ENCODE peak calls at places on chromosomes 4 and X, in seven cellular contexts. L is RWPE1, N is islet precursor cell, P is GM23248, Q is Kasumi-1, E is HuH-7, Z is T-helper 1 cell. V is an unnamed sample.

GRCh38 chr4:155696226-155696625 is 29.6 kb downstream of the GUCY1A1 start:
- DNase-seq in L (no peak), N (no peak), P (no peak), Q (no peak), E (no peak), Z (no peak), V (no peak)

GRCh38 chrX:152204919-152205318 is 66.5 kb upstream of the MAGEA10 start:
- DNase-seq in L (no peak), N (no peak), P (no peak), Q (no peak), E (no peak), Z (no peak), V (no peak)

GRCh38 chrX:140733766-140734342 is 24.3 kb downstream of the LINC00632 start:
- DNase-seq in L (peak; percentile 20), N (no peak), P (peak; percentile 62), Q (peak; percentile 47), E (peak; percentile 19), Z (no peak), V (no peak)

GRCh38 chr4:142817442-142817841 is 28.7 kb downstream of the INPP4B start:
- DNase-seq in L (peak; percentile 56), N (peak; percentile 74), P (peak; percentile 95), Q (peak; percentile 77), E (no peak), Z (no peak), V (peak; percentile 78)

GRCh38 chrX:21683910-21684309 is 25.8 kb upstream of the KLHL34 start:
- DNase-seq in L (no peak), N (no peak), P (peak; percentile 69), Q (no peak), E (no peak), Z (no peak), V (no peak)

GRCh38 chr4:26757751-26758150 is 102.9 kb upstream of the STIM2 start:
- DNase-seq in L (no peak), N (no peak), P (no peak), Q (no peak), E (no peak), Z (no peak), V (no peak)

GRCh38 chrX:19761554-19762295 is 125.7 kb downstream of the SH3KBP1 start:
- DNase-seq in L (no peak), N (no peak), P (no peak), Q (no peak), E (no peak), Z (no peak), V (no peak)

GRCh38 chr4:128455076-128455345 is 167.4 kb upstream of the PGRMC2 start:
- DNase-seq in L (no peak), N (no peak), P (no peak), Q (no peak), E (no peak), Z (no peak), V (no peak)

GRCh38 chr4:182875471-182875870 is 41.7 kb downstream of the DCTD start:
- DNase-seq in L (no peak), N (peak; percentile 21), P (no peak), Q (no peak), E (no peak), Z (no peak), V (no peak)

GRCh38 chrX:108165349-108166111 is 74.0 kb downstream of the ATG4A start:
- DNase-seq in L (peak; percentile 2), N (peak; percentile 70), P (peak; percentile 56), Q (peak; percentile 16), E (peak; percentile 34), Z (no peak), V (no peak)

GRCh38 chr4:119628281-119629141 is at the start of gene PDE5A:
- DNase-seq in L (peak; percentile 78), N (peak; percentile 98), P (peak; percentile 90), Q (peak; percentile 74), E (peak; percentile 63), Z (peak; percentile 64), V (no peak)

GRCh38 chr4:13430834-13431568 is 53.1 kb downstream of the RAB28 start:
- DNase-seq in L (no peak), N (no peak), P (no peak), Q (peak; percentile 15), E (peak; percentile 23), Z (no peak), V (no peak)

GRCh38 chr4:106707776-106708603 is 328.1 kb downstream of the DKK2 start:
- DNase-seq in L (no peak), N (no peak), P (peak; percentile 81), Q (peak; percentile 77), E (no peak), Z (no peak), V (no peak)

GRCh38 chr4:1233641-1234277 is 15.2 kb downstream of the CTBP1 start:
- DNase-seq in L (no peak), N (no peak), P (peak; percentile 23), Q (no peak), E (no peak), Z (no peak), V (no peak)

GRCh38 chrX:96770315-96770714 is 85.7 kb downstream of the DIAPH2 start:
- DNase-seq in L (peak; percentile 1), N (no peak), P (peak; percentile 45), Q (peak; percentile 37), E (peak; percentile 12), Z (no peak), V (no peak)

GRCh38 chr4:82688091-82688815 is 110.3 kb downstream of the SCD5 start:
- DNase-seq in L (no peak), N (no peak), P (no peak), Q (no peak), E (no peak), Z (no peak), V (no peak)

GRCh38 chr4:124025423-124025822 is 628.8 kb downstream of the SPRY1 start:
- DNase-seq in L (no peak), N (no peak), P (no peak), Q (no peak), E (no peak), Z (no peak), V (no peak)

GRCh38 chr4:78599931-78600375 is 48.4 kb downstream of the ANXA3 start:
- DNase-seq in L (no peak), N (no peak), P (no peak), Q (no peak), E (no peak), Z (no peak), V (no peak)

GRCh38 chr4:68079918-68080317 is 49.8 kb downstream of the TMPRSS11F start:
- DNase-seq in L (peak; percentile 13), N (no peak), P (no peak), Q (no peak), E (no peak), Z (no peak), V (no peak)

GRCh38 chrX:104137496-104137895 is 19.3 kb downstream of the SLC25A53 start:
- DNase-seq in L (no peak), N (no peak), P (peak; percentile 30), Q (no peak), E (no peak), Z (no peak), V (no peak)

GRCh38 chr4:168654206-168655174 is 157.6 kb downstream of the PALLD start:
- DNase-seq in L (peak; percentile 39), N (no peak), P (no peak), Q (no peak), E (no peak), Z (no peak), V (no peak)

GRCh38 chr4:161538941-161539340 is 624.9 kb downstream of the FSTL5 start:
- DNase-seq in L (no peak), N (no peak), P (no peak), Q (no peak), E (no peak), Z (no peak), V (no peak)

GRCh38 chr4:14130551-14130950 is 503.0 kb upstream of the BOD1L1 start:
- DNase-seq in L (no peak), N (no peak), P (peak; percentile 68), Q (no peak), E (no peak), Z (no peak), V (no peak)